ENCODE peak calls at places on chromosomes 11 and 22, in nine cellular contexts. One of them, this sample, is unnamed. For H3K27me3 and H3K36me3, the result is how much of the 10 kb centered on the place peaks cover.

GRCh38 chr11:121722431-121723256 is 269.9 kb upstream of the SORL1-AS1 start:
- DNase-seq in PC-3: peak
- DNase-seq in neural progenitor cell: peak
- DNase-seq in HCT116: no peak
- DNase-seq in A673: peak
- DNase-seq in SK-N-SH: peak
- DNase-seq in mesenchymal stem cell: peak
- DNase-seq in tibial artery: peak
- DNase-seq in left ventricle myocardium inferior: peak
- DNase-seq in this sample: no peak

GRCh38 chr11:22244986-22245592 is 52.2 kb downstream of the ANO5 start:
- DNase-seq in PC-3: peak
- DNase-seq in neural progenitor cell: peak
- DNase-seq in HCT116: peak
- DNase-seq in A673: peak
- DNase-seq in SK-N-SH: peak
- DNase-seq in mesenchymal stem cell: peak
- DNase-seq in tibial artery: no peak
- DNase-seq in left ventricle myocardium inferior: peak
- DNase-seq in this sample: peak

GRCh38 chr22:29215012-29215860 is 9.5 kb downstream of the EMID1 start:
- DNase-seq in PC-3: no peak
- DNase-seq in neural progenitor cell: no peak
- DNase-seq in HCT116: no peak
- DNase-seq in A673: no peak
- DNase-seq in SK-N-SH: peak
- DNase-seq in mesenchymal stem cell: no peak
- DNase-seq in tibial artery: no peak
- DNase-seq in left ventricle myocardium inferior: no peak
- DNase-seq in this sample: no peak

GRCh38 chr11:73531386-73531785 is 66.5 kb downstream of the FAM168A start:
- DNase-seq in PC-3: no peak
- DNase-seq in neural progenitor cell: no peak
- DNase-seq in HCT116: no peak
- DNase-seq in A673: no peak
- DNase-seq in SK-N-SH: no peak
- DNase-seq in mesenchymal stem cell: no peak
- DNase-seq in tibial artery: no peak
- DNase-seq in left ventricle myocardium inferior: no peak
- DNase-seq in this sample: no peak

GRCh38 chr11:28759311-28759710 is 651.1 kb downstream of the METTL15 start:
- DNase-seq in PC-3: peak
- DNase-seq in neural progenitor cell: no peak
- DNase-seq in HCT116: peak
- DNase-seq in A673: no peak
- DNase-seq in SK-N-SH: no peak
- DNase-seq in mesenchymal stem cell: peak
- DNase-seq in tibial artery: no peak
- DNase-seq in left ventricle myocardium inferior: no peak
- DNase-seq in this sample: no peak

GRCh38 chr22:33657670-33658069 is 262.6 kb downstream of the LARGE1 start:
- DNase-seq in PC-3: no peak
- DNase-seq in neural progenitor cell: no peak
- DNase-seq in HCT116: no peak
- DNase-seq in A673: no peak
- DNase-seq in SK-N-SH: no peak
- DNase-seq in mesenchymal stem cell: no peak
- DNase-seq in tibial artery: no peak
- DNase-seq in left ventricle myocardium inferior: no peak
- DNase-seq in this sample: no peak

GRCh38 chr22:45511847-45512261 is 9.2 kb downstream of the FBLN1 start:
- DNase-seq in PC-3: no peak
- DNase-seq in neural progenitor cell: no peak
- DNase-seq in HCT116: no peak
- DNase-seq in A673: no peak
- DNase-seq in SK-N-SH: no peak
- DNase-seq in mesenchymal stem cell: peak
- DNase-seq in tibial artery: peak
- DNase-seq in left ventricle myocardium inferior: peak
- DNase-seq in this sample: no peak

GRCh38 chr11:16155448-16155847 is 200.9 kb downstream of the SOX6 start:
- DNase-seq in PC-3: peak
- DNase-seq in neural progenitor cell: no peak
- DNase-seq in HCT116: no peak
- DNase-seq in A673: no peak
- DNase-seq in SK-N-SH: no peak
- DNase-seq in mesenchymal stem cell: no peak
- DNase-seq in tibial artery: no peak
- DNase-seq in left ventricle myocardium inferior: no peak
- DNase-seq in this sample: no peak

GRCh38 chr22:24601217-24602104 is 1.5 kb upstream of the GGT1 start:
- DNase-seq in PC-3: no peak
- DNase-seq in neural progenitor cell: no peak
- DNase-seq in HCT116: no peak
- DNase-seq in A673: no peak
- DNase-seq in SK-N-SH: peak
- DNase-seq in mesenchymal stem cell: no peak
- DNase-seq in tibial artery: no peak
- DNase-seq in left ventricle myocardium inferior: peak
- DNase-seq in this sample: no peak

GRCh38 chr11:7577226-7577882 is 63.6 kb downstream of the PPFIBP2 start:
- DNase-seq in PC-3: no peak
- DNase-seq in neural progenitor cell: no peak
- DNase-seq in HCT116: no peak
- DNase-seq in A673: peak
- DNase-seq in SK-N-SH: peak
- DNase-seq in mesenchymal stem cell: peak
- DNase-seq in tibial artery: peak
- DNase-seq in left ventricle myocardium inferior: peak
- DNase-seq in this sample: no peak

GRCh38 chr11:120536091-120536796 is 24.7 kb downstream of the GRIK4 start:
- DNase-seq in PC-3: no peak
- DNase-seq in neural progenitor cell: no peak
- DNase-seq in HCT116: no peak
- DNase-seq in A673: no peak
- DNase-seq in SK-N-SH: no peak
- DNase-seq in mesenchymal stem cell: no peak
- DNase-seq in tibial artery: no peak
- DNase-seq in left ventricle myocardium inferior: no peak
- DNase-seq in this sample: no peak

GRCh38 chr22:33354928-33355327 is 296.7 kb upstream of the SYN3 start:
- DNase-seq in PC-3: no peak
- DNase-seq in neural progenitor cell: no peak
- DNase-seq in HCT116: no peak
- DNase-seq in A673: no peak
- DNase-seq in SK-N-SH: no peak
- DNase-seq in mesenchymal stem cell: no peak
- DNase-seq in tibial artery: no peak
- DNase-seq in left ventricle myocardium inferior: no peak
- DNase-seq in this sample: no peak

GRCh38 chr11:104705475-104706195 is 192.6 kb downstream of the CASP12 start:
- DNase-seq in PC-3: peak
- DNase-seq in neural progenitor cell: no peak
- DNase-seq in HCT116: no peak
- DNase-seq in A673: peak
- DNase-seq in SK-N-SH: no peak
- DNase-seq in mesenchymal stem cell: peak
- DNase-seq in tibial artery: peak
- DNase-seq in left ventricle myocardium inferior: peak
- DNase-seq in this sample: no peak

GRCh38 chr11:60927061-60927592 is 2.9 kb downstream of the TMEM132A start:
- DNase-seq in PC-3: no peak
- DNase-seq in neural progenitor cell: no peak
- DNase-seq in HCT116: no peak
- DNase-seq in A673: no peak
- DNase-seq in SK-N-SH: no peak
- DNase-seq in mesenchymal stem cell: no peak
- DNase-seq in tibial artery: no peak
- DNase-seq in left ventricle myocardium inferior: no peak
- DNase-seq in this sample: no peak

GRCh38 chr11:118211006-118211405 is 13.8 kb downstream of the JAML start:
- DNase-seq in PC-3: no peak
- DNase-seq in neural progenitor cell: peak
- DNase-seq in HCT116: no peak
- DNase-seq in A673: peak
- DNase-seq in SK-N-SH: no peak
- DNase-seq in mesenchymal stem cell: no peak
- DNase-seq in tibial artery: no peak
- DNase-seq in left ventricle myocardium inferior: no peak
- DNase-seq in this sample: peak

GRCh38 chr11:19472679-19473078 is 231.9 kb upstream of the E2F8 start:
- DNase-seq in PC-3: no peak
- DNase-seq in neural progenitor cell: no peak
- DNase-seq in HCT116: no peak
- DNase-seq in A673: peak
- DNase-seq in SK-N-SH: no peak
- DNase-seq in mesenchymal stem cell: no peak
- DNase-seq in tibial artery: no peak
- DNase-seq in left ventricle myocardium inferior: no peak
- DNase-seq in this sample: no peak

GRCh38 chr11:22792497-22792896 is 37.1 kb downstream of the SVIP start:
- DNase-seq in PC-3: peak
- DNase-seq in neural progenitor cell: no peak
- DNase-seq in HCT116: peak
- DNase-seq in A673: peak
- DNase-seq in SK-N-SH: no peak
- DNase-seq in mesenchymal stem cell: peak
- DNase-seq in tibial artery: no peak
- DNase-seq in left ventricle myocardium inferior: no peak
- DNase-seq in this sample: peak

GRCh38 chr11:60974726-60975125 is 3.2 kb downstream of the CD6 start:
- DNase-seq in PC-3: no peak
- DNase-seq in neural progenitor cell: no peak
- DNase-seq in HCT116: no peak
- DNase-seq in A673: no peak
- DNase-seq in SK-N-SH: peak
- DNase-seq in mesenchymal stem cell: no peak
- DNase-seq in tibial artery: no peak
- DNase-seq in left ventricle myocardium inferior: no peak
- DNase-seq in this sample: no peak

GRCh38 chr11:4991066-4991465 is 3.6 kb upstream of the OR51L1 start:
- DNase-seq in PC-3: peak
- DNase-seq in neural progenitor cell: peak
- DNase-seq in HCT116: no peak
- DNase-seq in A673: peak
- DNase-seq in SK-N-SH: no peak
- DNase-seq in mesenchymal stem cell: no peak
- DNase-seq in tibial artery: no peak
- DNase-seq in left ventricle myocardium inferior: no peak
- DNase-seq in this sample: no peak

GRCh38 chr11:64291746-64292457 is 800 bp downstream of the KCNK4 start:
- DNase-seq in PC-3: no peak
- DNase-seq in neural progenitor cell: no peak
- DNase-seq in HCT116: no peak
- DNase-seq in A673: no peak
- DNase-seq in SK-N-SH: peak
- DNase-seq in mesenchymal stem cell: no peak
- DNase-seq in tibial artery: no peak
- DNase-seq in left ventricle myocardium inferior: no peak
- DNase-seq in this sample: no peak
- H3K27me3 ChIP-seq in PC-3: under half
- H3K27me3 ChIP-seq in neural progenitor cell: half or more
- H3K27me3 ChIP-seq in HCT116: under half
- H3K27me3 ChIP-seq in A673: under half
- H3K27me3 ChIP-seq in SK-N-SH: under half
- H3K27me3 ChIP-seq in mesenchymal stem cell: half or more
- H3K27me3 ChIP-seq in tibial artery: half or more
- H3K27me3 ChIP-seq in left ventricle myocardium inferior: half or more
- H3K27me3 ChIP-seq in this sample: half or more

DNA sequence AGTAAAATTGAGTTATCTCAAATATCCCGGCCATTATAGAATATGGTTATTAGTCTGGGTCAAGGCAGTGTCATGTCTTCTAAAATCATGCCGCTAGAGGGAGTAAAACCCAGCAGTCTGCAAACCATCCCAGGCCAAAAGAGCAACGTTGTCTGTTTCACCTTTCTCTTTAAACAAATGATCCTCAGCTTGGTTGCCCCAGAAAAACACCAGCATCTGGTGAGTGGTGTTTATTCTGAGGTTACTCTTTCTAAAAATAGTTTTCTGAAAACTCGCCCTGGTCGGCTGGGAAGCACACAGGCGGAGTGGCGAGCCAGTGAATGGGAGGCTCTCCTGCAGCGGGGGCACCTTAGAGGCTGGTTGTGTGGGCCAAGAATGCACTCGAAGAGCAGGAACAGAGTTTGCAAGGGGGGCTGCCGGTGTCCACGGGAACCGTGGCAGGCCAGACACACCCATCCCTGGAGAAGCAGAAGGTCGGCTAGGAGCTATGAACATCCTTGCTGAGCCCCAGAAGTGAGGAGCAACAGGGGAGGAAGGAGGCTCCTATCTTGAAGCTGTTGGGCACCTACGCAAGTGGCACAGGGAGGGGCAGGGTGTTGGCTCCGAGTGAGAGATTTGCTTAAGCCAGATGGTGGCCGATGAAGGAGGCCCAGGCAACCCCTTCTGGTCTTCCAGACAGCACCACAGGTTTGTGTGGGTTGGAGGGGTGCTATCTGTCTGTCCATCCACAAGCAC is 297.1 kb downstream of the ETS1 start:
- DNase-seq in PC-3: peak
- DNase-seq in neural progenitor cell: peak
- DNase-seq in HCT116: peak
- DNase-seq in A673: peak
- DNase-seq in SK-N-SH: peak
- DNase-seq in mesenchymal stem cell: peak
- DNase-seq in tibial artery: peak
- DNase-seq in left ventricle myocardium inferior: peak
- DNase-seq in this sample: peak
- H3K4me3 ChIP-seq in PC-3: no peak
- H3K4me3 ChIP-seq in neural progenitor cell: no peak
- H3K4me3 ChIP-seq in HCT116: no peak
- H3K4me3 ChIP-seq in A673: no peak
- H3K4me3 ChIP-seq in SK-N-SH: no peak
- H3K4me3 ChIP-seq in mesenchymal stem cell: no peak
- H3K4me3 ChIP-seq in tibial artery: no peak
- H3K4me3 ChIP-seq in left ventricle myocardium inferior: peak
- H3K4me3 ChIP-seq in this sample: no peak

GRCh38 chr11:62129610-62130497 is 6.0 kb downstream of the INCENP start:
- DNase-seq in PC-3: no peak
- DNase-seq in neural progenitor cell: no peak
- DNase-seq in HCT116: no peak
- DNase-seq in A673: no peak
- DNase-seq in SK-N-SH: peak
- DNase-seq in mesenchymal stem cell: no peak
- DNase-seq in tibial artery: peak
- DNase-seq in left ventricle myocardium inferior: no peak
- DNase-seq in this sample: no peak
- H3K36me3 ChIP-seq in PC-3: half or more
- H3K36me3 ChIP-seq in neural progenitor cell: under half
- H3K36me3 ChIP-seq in HCT116: under half
- H3K36me3 ChIP-seq in A673: half or more
- H3K36me3 ChIP-seq in SK-N-SH: under half
- H3K36me3 ChIP-seq in mesenchymal stem cell: under half
- H3K36me3 ChIP-seq in tibial artery: under half
- H3K36me3 ChIP-seq in left ventricle myocardium inferior: under half
- H3K36me3 ChIP-seq in this sample: half or more

DNA sequence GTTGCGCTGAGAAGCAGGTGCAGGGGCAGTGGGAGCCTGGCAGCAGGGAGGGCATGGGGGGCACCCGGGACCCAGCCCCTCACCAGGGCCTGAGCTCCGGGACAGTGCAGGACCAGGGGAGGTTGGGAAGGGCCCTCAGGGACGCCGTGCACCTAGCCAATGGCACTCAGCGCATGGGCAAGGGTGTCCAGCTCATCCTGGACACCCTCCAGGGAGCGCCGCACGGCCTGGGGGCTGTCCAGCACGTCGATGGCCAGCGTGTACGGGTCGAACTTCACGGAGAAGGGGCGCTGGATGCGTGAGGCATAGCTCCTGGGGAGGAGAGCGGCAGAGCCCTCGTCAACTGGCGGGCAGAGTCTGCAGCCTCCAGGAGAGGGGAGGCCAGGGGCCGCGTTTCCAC is 3.1 kb upstream of the INS start:
- DNase-seq in PC-3: no peak
- DNase-seq in neural progenitor cell: no peak
- DNase-seq in HCT116: no peak
- DNase-seq in A673: no peak
- DNase-seq in SK-N-SH: no peak
- DNase-seq in mesenchymal stem cell: no peak
- DNase-seq in tibial artery: no peak
- DNase-seq in left ventricle myocardium inferior: no peak
- DNase-seq in this sample: no peak
- H3K27me3 ChIP-seq in PC-3: under half
- H3K27me3 ChIP-seq in neural progenitor cell: under half
- H3K27me3 ChIP-seq in HCT116: under half
- H3K27me3 ChIP-seq in A673: under half
- H3K27me3 ChIP-seq in SK-N-SH: under half
- H3K27me3 ChIP-seq in mesenchymal stem cell: under half
- H3K27me3 ChIP-seq in tibial artery: half or more
- H3K27me3 ChIP-seq in left ventricle myocardium inferior: half or more
- H3K27me3 ChIP-seq in this sample: under half

This sample was measured in HAP-1.